ENCODE peak calls at places on chromosomes 7 and 10, in nine cellular contexts. A, E, O, L, R, J, I, X and Q are unnamed samples.
A peak's percentile ranks its signal among the peaks of the same experiment; 100 is the strongest.

GRCh38 chr10:12699258-12699700 is 302.2 kb downstream of the CCDC3 start:
- DNase-seq in R (peak; percentile 45), J (no peak), E (peak; percentile 90), O (no peak), X (no peak), L (no peak), A (no peak), I (no peak), Q (no peak)

GRCh38 chr10:101772895-101773761 is 2.8 kb downstream of the FGF8 start:
- DNase-seq in A (no peak), L (no peak), R (no peak), E (no peak), J (no peak), I (no peak), X (no peak), O (no peak), Q (no peak)

GRCh38 chr7:91718071-91718470 is 162.4 kb downstream of the MTERF1 start:
- DNase-seq in X (no peak), O (no peak), E (no peak), L (no peak), I (no peak), R (no peak), J (no peak), A (peak; percentile 34), Q (no peak)

GRCh38 chr10:37680243-37680683 is 177.1 kb downstream of the ZNF248 start:
- DNase-seq in J (no peak), O (no peak), E (no peak), L (no peak), I (no peak), X (no peak), R (no peak), A (no peak), Q (no peak)

GRCh38 chr7:22943997-22944396 is 69.9 kb downstream of the HYCC1 start:
- DNase-seq in X (no peak), L (peak; percentile 30), I (no peak), J (no peak), E (peak; percentile 84), O (no peak), R (no peak), A (no peak), Q (peak; percentile 52)

GRCh38 chr10:73655257-73655989 is 406 bp downstream of the SYNPO2L start:
- DNase-seq in R (no peak), X (no peak), I (no peak), J (peak; percentile 21), A (no peak), O (no peak), E (no peak), L (no peak), Q (no peak)

GRCh38 chr7:103752995-103753394 is 236.5 kb downstream of the RELN start:
- DNase-seq in X (no peak), A (peak; percentile 33), O (no peak), R (no peak), L (no peak), E (no peak), I (no peak), J (peak; percentile 43), Q (no peak)

GRCh38 chr10:63200416-63200815 is 67.3 kb downstream of the NRBF2 start:
- DNase-seq in I (no peak), O (no peak), L (no peak), E (no peak), A (no peak), J (no peak), X (no peak), R (no peak), Q (no peak)

GRCh38 chr7:136009488-136010079 is 32.4 kb upstream of the MTPN start:
- DNase-seq in O (peak; percentile 9), J (peak; percentile 84), R (no peak), A (peak; percentile 17), X (no peak), L (no peak), I (no peak), E (peak; percentile 9), Q (no peak)

GRCh38 chr7:106795171-106795876 is 69.8 kb upstream of the PIK3CG start:
- DNase-seq in I (no peak), R (no peak), O (no peak), E (peak; percentile 35), J (no peak), X (no peak), L (no peak), A (no peak), Q (no peak)

GRCh38 chr10:133618851-133619250 is 7.7 kb downstream of the FRG2B start:
- DNase-seq in E (no peak), X (no peak), O (no peak), R (no peak), I (no peak), L (no peak), J (no peak), A (no peak), Q (no peak)

GRCh38 chr10:92891885-92892705 is 43.8 kb downstream of the EXOC6 start:
- DNase-seq in O (peak; percentile 43), L (peak; percentile 62), J (no peak), I (no peak), X (no peak), A (peak; percentile 95), R (peak; percentile 74), E (peak; percentile 80), Q (peak; percentile 78)

GRCh38 chr7:159126496-159127345 is 17.9 kb downstream of the VIPR2 start:
- DNase-seq in E (no peak), A (no peak), X (no peak), L (peak; percentile 18), O (no peak), R (no peak), I (no peak), J (peak; percentile 19), Q (peak; percentile 53)

DNA sequence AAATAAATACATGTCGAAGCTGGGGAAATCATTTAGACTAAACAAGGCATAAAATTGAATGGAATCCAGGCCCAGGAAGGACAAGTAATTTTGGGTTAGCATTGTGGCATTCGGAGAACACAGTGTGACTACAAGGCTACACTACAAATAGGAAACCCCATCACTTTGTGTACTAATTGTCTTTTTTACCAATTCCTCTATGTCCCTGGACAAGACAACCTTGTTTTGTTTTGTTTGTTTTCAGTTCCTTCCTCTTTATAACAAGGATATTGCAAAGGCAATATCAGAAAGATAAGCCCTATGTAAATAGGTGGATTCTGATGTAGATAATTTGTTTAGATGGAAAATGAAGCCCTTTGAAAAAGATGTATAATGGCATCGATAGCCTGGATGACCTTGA is 215.9 kb upstream of the MKLN1 start:
- DNase-seq in I (no peak), R (no peak), E (no peak), O (no peak), J (no peak), L (no peak), A (no peak), X (no peak), Q (no peak)
- H3K27ac ChIP-seq in I (peak overlapping the region; percentile 99), R (no peak overlapping the region), E (no peak overlapping the region), O (peak overlapping the region; percentile 99), J (peak overlapping the region; percentile 93), L (no peak overlapping the region), A (peak overlapping the region; percentile 82), X (no peak overlapping the region), Q (no peak overlapping the region)

GRCh38 chr10:76033457-76034196 is 602.2 kb downstream of the LRMDA start:
- DNase-seq in X (no peak), J (no peak), O (peak; percentile 83), R (no peak), A (no peak), E (peak; percentile 69), L (peak; percentile 51), I (no peak), Q (no peak)

GRCh38 chr10:76034236-76035009 is 603.0 kb downstream of the LRMDA start:
- DNase-seq in J (no peak), I (no peak), R (no peak), L (no peak), A (no peak), E (no peak), O (no peak), X (no peak), Q (no peak)

GRCh38 chr10:76035728-76036409 is 604.4 kb downstream of the LRMDA start:
- DNase-seq in A (no peak), J (no peak), E (no peak), O (no peak), R (no peak), L (no peak), X (no peak), I (no peak), Q (no peak)

GRCh38 chr10:76036410-76036940 is 605.1 kb downstream of the LRMDA start:
- DNase-seq in I (peak; percentile 75), R (peak; percentile 84), X (peak; percentile 16), O (peak; percentile 79), L (peak; percentile 75), A (peak; percentile 45), J (peak; percentile 71), E (peak; percentile 39), Q (peak; percentile 91)

GRCh38 chr10:76035010-76035727 is 603.7 kb downstream of the LRMDA start:
- DNase-seq in R (no peak), A (no peak), I (no peak), O (no peak), E (peak; percentile 68), L (no peak), J (no peak), X (no peak), Q (no peak)
- H3K27ac ChIP-seq in R (no peak overlapping the region), A (no peak overlapping the region), I (no peak overlapping the region), O (peak overlapping the region; percentile 39), E (no peak overlapping the region), L (no peak overlapping the region), J (no peak overlapping the region), X (no peak overlapping the region), Q (no peak overlapping the region)

DNA sequence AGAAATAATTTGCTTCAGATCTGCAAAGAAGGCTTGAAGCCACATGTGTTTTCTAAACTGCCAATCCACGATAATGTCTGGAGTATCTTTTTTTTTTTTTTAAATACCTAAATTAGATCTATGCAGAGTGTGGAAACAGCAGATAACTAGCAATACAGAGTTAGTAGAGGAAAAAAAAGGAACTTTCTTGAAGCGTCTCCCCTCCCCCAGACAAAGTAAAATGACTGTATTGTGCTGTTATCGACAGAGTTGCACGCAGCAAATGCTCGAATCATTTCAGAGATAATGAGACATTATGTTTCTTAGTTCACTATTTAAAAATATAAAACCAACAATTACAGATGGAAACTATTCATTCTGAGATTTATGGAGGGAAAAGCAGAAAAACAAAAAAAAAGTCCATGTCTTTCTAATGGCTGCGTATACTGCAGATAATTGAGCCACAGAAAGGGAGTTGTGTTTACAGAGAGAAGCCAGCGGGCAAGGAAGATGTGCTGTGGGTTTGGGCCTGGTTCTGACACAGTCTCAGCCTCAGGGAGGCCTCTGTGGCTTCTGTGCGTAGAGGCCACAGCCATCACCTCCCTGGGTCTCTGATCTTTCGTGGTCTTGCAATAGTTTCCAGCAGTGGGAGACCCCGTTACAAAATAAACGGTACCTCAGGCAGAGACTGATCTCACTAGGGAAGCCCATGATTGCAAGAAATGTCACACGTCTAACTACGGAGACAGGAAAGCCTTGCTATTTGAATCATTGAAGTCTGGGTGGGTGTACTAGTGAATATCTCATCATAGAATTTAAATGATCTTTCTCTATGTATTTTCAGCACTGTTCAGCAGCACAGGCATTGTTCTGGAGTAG is 19.1 kb upstream of the KLF6 start:
- DNase-seq in L (no peak), A (no peak), J (no peak), X (peak; percentile 43), R (no peak), E (no peak), I (no peak), O (no peak), Q (no peak)
- H3K27ac ChIP-seq in L (no peak overlapping the region), A (peak overlapping the region; percentile 100), J (no peak overlapping the region), X (peak overlapping the region; percentile 98), R (peak overlapping the region; percentile 91), E (peak overlapping the region; percentile 96), I (peak overlapping the region; percentile 95), O (peak overlapping the region; percentile 37), Q (no peak overlapping the region)

DNA sequence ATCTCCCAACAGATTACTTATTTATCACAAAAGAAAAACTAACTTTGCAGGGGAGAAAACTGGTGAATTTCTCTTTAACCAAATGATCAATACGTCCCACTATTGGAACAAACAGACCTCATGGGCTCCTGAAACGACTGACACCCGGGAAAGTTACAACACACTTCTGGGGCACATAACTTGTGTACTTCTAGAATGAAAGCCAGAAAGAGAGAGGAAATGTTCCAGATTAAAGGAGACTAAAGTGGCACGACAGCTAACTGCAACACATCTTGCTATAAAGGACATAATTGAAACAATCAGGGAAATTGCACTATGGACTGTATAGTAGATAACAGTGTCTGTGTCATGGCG is 14.7 kb upstream of the TPST1 start:
- DNase-seq in R (no peak), L (no peak), A (no peak), J (no peak), E (no peak), I (no peak), X (no peak), O (no peak), Q (no peak)
- H3K27ac ChIP-seq in R (no peak overlapping the region), L (no peak overlapping the region), A (no peak overlapping the region), J (no peak overlapping the region), E (no peak overlapping the region), I (no peak overlapping the region), X (no peak overlapping the region), O (no peak overlapping the region), Q (no peak overlapping the region)